ENCODE peak calls at places on chromosome 13, in seven cellular contexts. One of them, this sample, is unnamed. For H3K4me1, the result is how much of the 10 kb centered on the place peaks cover.

GRCh38 chr13:22121340-22121739 is 450.5 kb downstream of the FGF9 start:
- DNase-seq in H9: no peak
- DNase-seq in astrocyte: no peak
- DNase-seq in mesendoderm: no peak
- DNase-seq in IMR-90: no peak
- DNase-seq in A549: no peak
- DNase-seq in PC-3: no peak
- DNase-seq in this sample: no peak

GRCh38 chr13:26873174-26873698 is 112.7 kb upstream of the GPR12 start:
- DNase-seq in H9: peak
- DNase-seq in astrocyte: no peak
- DNase-seq in mesendoderm: no peak
- DNase-seq in IMR-90: no peak
- DNase-seq in A549: no peak
- DNase-seq in PC-3: no peak
- DNase-seq in this sample: no peak

GRCh38 chr13:36819811-36820140 is 754 bp downstream of the RFXAP start:
- DNase-seq in H9: peak
- DNase-seq in astrocyte: peak
- DNase-seq in mesendoderm: peak
- DNase-seq in IMR-90: peak
- DNase-seq in A549: peak
- DNase-seq in PC-3: peak
- DNase-seq in this sample: peak

GRCh38 chr13:60226507-60226906 is 62.8 kb upstream of the DIAPH3 start:
- DNase-seq in H9: peak
- DNase-seq in astrocyte: peak
- DNase-seq in mesendoderm: peak
- DNase-seq in IMR-90: peak
- DNase-seq in A549: peak
- DNase-seq in PC-3: peak
- DNase-seq in this sample: peak

GRCh38 chr13:98657506-98658085 is 80.7 kb upstream of the STK24 start:
- DNase-seq in H9: no peak
- DNase-seq in astrocyte: no peak
- DNase-seq in mesendoderm: no peak
- DNase-seq in IMR-90: no peak
- DNase-seq in A549: no peak
- DNase-seq in PC-3: no peak
- DNase-seq in this sample: no peak

GRCh38 chr13:80168089-80168850 is 172.7 kb downstream of the SPRY2 start:
- DNase-seq in H9: no peak
- DNase-seq in astrocyte: peak
- DNase-seq in mesendoderm: no peak
- DNase-seq in IMR-90: peak
- DNase-seq in A549: no peak
- DNase-seq in PC-3: no peak
- DNase-seq in this sample: no peak

GRCh38 chr13:35470671-35471465 is 5.6 kb downstream of the MAB21L1 start:
- DNase-seq in H9: peak
- DNase-seq in astrocyte: peak
- DNase-seq in mesendoderm: peak
- DNase-seq in IMR-90: peak
- DNase-seq in A549: no peak
- DNase-seq in PC-3: no peak
- DNase-seq in this sample: no peak

GRCh38 chr13:26220575-26220974 is 1.5 kb downstream of the RNF6 start:
- DNase-seq in H9: no peak
- DNase-seq in astrocyte: peak
- DNase-seq in mesendoderm: peak
- DNase-seq in IMR-90: peak
- DNase-seq in A549: no peak
- DNase-seq in PC-3: peak
- DNase-seq in this sample: no peak

GRCh38 chr13:95480131-95480545 is 72.4 kb upstream of the CLDN10 start:
- DNase-seq in H9: no peak
- DNase-seq in astrocyte: no peak
- DNase-seq in mesendoderm: no peak
- DNase-seq in IMR-90: no peak
- DNase-seq in A549: no peak
- DNase-seq in PC-3: no peak
- DNase-seq in this sample: no peak

GRCh38 chr13:29522044-29522685 is 73.3 kb downstream of the SLC7A1 start:
- DNase-seq in H9: no peak
- DNase-seq in astrocyte: peak
- DNase-seq in mesendoderm: no peak
- DNase-seq in IMR-90: peak
- DNase-seq in A549: no peak
- DNase-seq in PC-3: no peak
- DNase-seq in this sample: no peak

GRCh38 chr13:70386919-70387318 is 278.7 kb upstream of the KLHL1 start:
- DNase-seq in H9: peak
- DNase-seq in astrocyte: no peak
- DNase-seq in mesendoderm: no peak
- DNase-seq in IMR-90: no peak
- DNase-seq in A549: no peak
- DNase-seq in PC-3: no peak
- DNase-seq in this sample: no peak

GRCh38 chr13:90201676-90202425 is 1145.6 kb upstream of the MIR17HG start:
- DNase-seq in H9: no peak
- DNase-seq in astrocyte: no peak
- DNase-seq in mesendoderm: no peak
- DNase-seq in IMR-90: no peak
- DNase-seq in A549: no peak
- DNase-seq in PC-3: no peak
- DNase-seq in this sample: no peak

GRCh38 chr13:91576590-91576989 is 178.2 kb downstream of the GPC5 start:
- DNase-seq in H9: peak
- DNase-seq in astrocyte: no peak
- DNase-seq in mesendoderm: peak
- DNase-seq in IMR-90: no peak
- DNase-seq in A549: peak
- DNase-seq in PC-3: no peak
- DNase-seq in this sample: peak

GRCh38 chr13:99553033-99553432 is 51.8 kb downstream of the TM9SF2 start:
- DNase-seq in H9: no peak
- DNase-seq in astrocyte: no peak
- DNase-seq in mesendoderm: no peak
- DNase-seq in IMR-90: no peak
- DNase-seq in A549: no peak
- DNase-seq in PC-3: no peak
- DNase-seq in this sample: no peak

GRCh38 chr13:49315756-49316481 is 68.2 kb downstream of the CDADC1 start:
- DNase-seq in H9: no peak
- DNase-seq in astrocyte: no peak
- DNase-seq in mesendoderm: no peak
- DNase-seq in IMR-90: peak
- DNase-seq in A549: no peak
- DNase-seq in PC-3: no peak
- DNase-seq in this sample: no peak

GRCh38 chr13:49322702-49323101 is 75.0 kb downstream of the CDADC1 start:
- DNase-seq in H9: no peak
- DNase-seq in astrocyte: no peak
- DNase-seq in mesendoderm: no peak
- DNase-seq in IMR-90: no peak
- DNase-seq in A549: no peak
- DNase-seq in PC-3: no peak
- DNase-seq in this sample: no peak

GRCh38 chr13:49320975-49321374 is 73.2 kb downstream of the CDADC1 start:
- DNase-seq in H9: no peak
- DNase-seq in astrocyte: no peak
- DNase-seq in mesendoderm: no peak
- DNase-seq in IMR-90: peak
- DNase-seq in A549: no peak
- DNase-seq in PC-3: no peak
- DNase-seq in this sample: no peak

GRCh38 chr13:49323344-49323743 is 75.6 kb downstream of the CDADC1 start:
- DNase-seq in H9: no peak
- DNase-seq in astrocyte: no peak
- DNase-seq in mesendoderm: no peak
- DNase-seq in IMR-90: no peak
- DNase-seq in A549: no peak
- DNase-seq in PC-3: no peak
- DNase-seq in this sample: no peak

GRCh38 chr13:49319555-49320350 is 72.0 kb downstream of the CDADC1 start:
- DNase-seq in H9: no peak
- DNase-seq in astrocyte: peak
- DNase-seq in mesendoderm: no peak
- DNase-seq in IMR-90: peak
- DNase-seq in A549: no peak
- DNase-seq in PC-3: no peak
- DNase-seq in this sample: peak
- H3K4me2 ChIP-seq in H9: no peak
- H3K4me2 ChIP-seq in astrocyte: no peak
- H3K4me2 ChIP-seq in mesendoderm: no peak
- H3K4me2 ChIP-seq in IMR-90: peak
- H3K4me2 ChIP-seq in A549: no peak
- H3K4me2 ChIP-seq in PC-3: no peak
- H3K4me2 ChIP-seq in this sample: peak

GRCh38 chr13:110490009-110490770 is 71.3 kb downstream of the RAB20 start:
- DNase-seq in H9: no peak
- DNase-seq in astrocyte: no peak
- DNase-seq in mesendoderm: no peak
- DNase-seq in IMR-90: no peak
- DNase-seq in A549: no peak
- DNase-seq in PC-3: no peak
- DNase-seq in this sample: no peak

GRCh38 chr13:110484290-110485048 is 77.1 kb downstream of the RAB20 start:
- DNase-seq in H9: no peak
- DNase-seq in astrocyte: no peak
- DNase-seq in mesendoderm: no peak
- DNase-seq in IMR-90: no peak
- DNase-seq in A549: no peak
- DNase-seq in PC-3: no peak
- DNase-seq in this sample: no peak

GRCh38 chr13:110485604-110486003 is 75.9 kb downstream of the RAB20 start:
- DNase-seq in H9: peak
- DNase-seq in astrocyte: peak
- DNase-seq in mesendoderm: peak
- DNase-seq in IMR-90: no peak
- DNase-seq in A549: no peak
- DNase-seq in PC-3: no peak
- DNase-seq in this sample: no peak

GRCh38 chr13:110483386-110483785 is 78.1 kb downstream of the RAB20 start:
- DNase-seq in H9: no peak
- DNase-seq in astrocyte: no peak
- DNase-seq in mesendoderm: no peak
- DNase-seq in IMR-90: no peak
- DNase-seq in A549: no peak
- DNase-seq in PC-3: no peak
- DNase-seq in this sample: no peak

DNA sequence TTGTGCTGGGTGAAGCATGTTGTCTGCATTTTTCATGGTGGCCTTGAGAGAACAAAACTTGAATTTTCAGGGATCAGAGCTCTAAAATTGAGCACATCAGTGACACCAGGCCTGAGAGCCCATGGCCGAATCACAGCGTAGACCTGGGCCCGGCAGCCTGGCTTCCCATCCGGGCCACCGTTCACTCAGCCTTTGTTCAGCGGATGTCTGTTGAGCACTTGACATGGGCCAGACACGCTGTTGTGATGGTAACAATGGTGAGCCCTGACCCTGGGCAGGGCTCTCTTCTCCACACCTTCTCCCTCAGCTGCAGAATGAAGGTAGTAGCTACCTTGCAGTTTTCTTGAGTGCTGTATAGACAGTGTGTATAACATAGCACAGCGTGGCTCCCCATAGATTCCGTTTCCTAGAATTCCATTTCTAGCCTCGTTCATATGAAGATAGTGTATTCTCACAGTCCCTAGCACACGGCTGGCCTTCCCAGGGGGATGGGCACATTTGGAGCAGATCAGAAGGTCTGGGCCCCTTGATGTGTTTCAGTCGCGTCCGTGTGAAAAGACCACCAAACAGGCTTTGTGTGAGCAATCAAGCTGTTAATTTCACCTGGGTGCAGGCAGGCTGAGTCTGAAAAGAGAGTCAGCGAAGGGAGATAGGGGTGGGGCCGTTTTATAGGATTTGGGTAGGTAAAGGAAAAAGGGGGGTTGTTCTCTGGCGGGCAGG is 75.3 kb downstream of the RAB20 start:
- DNase-seq in H9: peak
- DNase-seq in astrocyte: no peak
- DNase-seq in mesendoderm: peak
- DNase-seq in IMR-90: no peak
- DNase-seq in A549: no peak
- DNase-seq in PC-3: no peak
- DNase-seq in this sample: no peak
- H3K27ac ChIP-seq in H9: peak
- H3K27ac ChIP-seq in astrocyte: peak
- H3K27ac ChIP-seq in mesendoderm: peak
- H3K27ac ChIP-seq in IMR-90: peak
- H3K27ac ChIP-seq in A549: no peak
- H3K27ac ChIP-seq in PC-3: no peak
- H3K27ac ChIP-seq in this sample: no peak

DNA sequence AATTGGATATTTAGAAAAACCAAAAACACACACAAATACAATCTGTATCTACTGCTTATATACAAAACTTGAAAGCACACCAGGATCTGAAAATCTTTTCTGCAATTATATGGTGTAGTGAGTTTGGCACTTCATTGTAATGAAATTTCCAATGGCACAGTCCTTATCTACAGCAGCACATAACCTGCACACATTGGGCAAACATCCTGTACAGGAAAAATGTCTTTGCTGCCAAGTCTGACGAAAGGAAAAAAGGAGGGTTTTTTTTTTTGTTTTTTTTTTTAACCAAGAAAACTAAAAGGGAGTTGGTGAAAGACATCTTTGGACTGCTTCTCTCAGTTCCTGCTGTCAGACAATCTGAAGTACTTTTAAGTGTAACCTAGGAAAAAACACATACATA is 107.8 kb downstream of the FOXO1 start:
- DNase-seq in H9: no peak
- DNase-seq in astrocyte: no peak
- DNase-seq in mesendoderm: no peak
- DNase-seq in IMR-90: no peak
- DNase-seq in A549: no peak
- DNase-seq in PC-3: no peak
- DNase-seq in this sample: no peak
- H3K4me1 ChIP-seq in H9: under half
- H3K4me1 ChIP-seq in astrocyte: under half
- H3K4me1 ChIP-seq in mesendoderm: under half
- H3K4me1 ChIP-seq in IMR-90: under half
- H3K4me1 ChIP-seq in A549: under half
- H3K4me1 ChIP-seq in PC-3: under half
- H3K4me1 ChIP-seq in this sample: under half

GRCh38 chr13:33349314-33349995 is 63.9 kb upstream of the STARD13 start:
- DNase-seq in H9: peak
- DNase-seq in astrocyte: no peak
- DNase-seq in mesendoderm: peak
- DNase-seq in IMR-90: no peak
- DNase-seq in A549: no peak
- DNase-seq in PC-3: peak
- DNase-seq in this sample: no peak
- H3K4me2 ChIP-seq in H9: peak
- H3K4me2 ChIP-seq in astrocyte: peak
- H3K4me2 ChIP-seq in mesendoderm: peak
- H3K4me2 ChIP-seq in IMR-90: peak
- H3K4me2 ChIP-seq in A549: peak
- H3K4me2 ChIP-seq in PC-3: peak
- H3K4me2 ChIP-seq in this sample: no peak